ENCODE peak calls at places on chromosomes 12 and 14, in ten cellular contexts. I is ACHN; Z is skeletal muscle cell; Q is NCI-H1092 treated with DMSO at 0.1 percent for 48 hours; X is Kasumi-1; R is AG08396; P is T follicular helper cell; L is right atrium auricular region; V is Caki2; U is activated CD4-positive, CD25-positive, alpha-beta regulatory T cell treated with anti-CD3 and anti-CD28 coated beads, Interleukin-2, amount 50 U/mL, for 72 hours. W is an unnamed sample.
A peak's percentile ranks its signal among the peaks of the same experiment; 100 is the strongest.

GRCh38 chr12:122499991-122500684 is 594 bp downstream of the ZCCHC8 start:
- DNase-seq in X (peak; percentile 50), R (peak; percentile 56), P (peak; percentile 10), V (peak; percentile 71), U (no peak), L (peak; percentile 70), Q (peak; percentile 34), I (peak; percentile 77), Z (no peak), W (peak; percentile 84)

GRCh38 chr12:131095826-131096680 is 142.3 kb downstream of the ADGRD1 start:
- DNase-seq in L (no peak), R (no peak), X (no peak), Q (no peak), Z (no peak), U (no peak), P (no peak), V (no peak), I (no peak), W (peak; percentile 49)

GRCh38 chr12:16241346-16241745 is 36.1 kb downstream of the SLC15A5 start:
- DNase-seq in U (no peak), L (no peak), Z (no peak), V (no peak), X (no peak), R (no peak), P (no peak), Q (no peak), I (no peak), W (no peak)

GRCh38 chr12:132380646-132381045 is 51.3 kb upstream of the GALNT9 start:
- DNase-seq in L (no peak), Z (peak; percentile 3), Q (no peak), R (no peak), V (no peak), P (no peak), I (no peak), X (no peak), U (no peak), W (no peak)

GRCh38 chr12:132145334-132145733 is 1.1 kb downstream of the NOC4L start:
- DNase-seq in I (no peak), X (no peak), R (no peak), L (no peak), Q (no peak), Z (no peak), U (no peak), V (no peak), P (no peak), W (peak; percentile 69)

GRCh38 chr14:78970677-78971076 is 800.5 kb downstream of the NRXN3 start:
- DNase-seq in U (no peak), V (no peak), R (no peak), X (no peak), P (no peak), L (no peak), I (no peak), Z (no peak), Q (peak; percentile 97), W (no peak)

GRCh38 chr12:115194448-115194847 is 510.5 kb upstream of the TBX3 start:
- DNase-seq in V (no peak), Z (no peak), Q (no peak), L (no peak), I (no peak), U (no peak), R (no peak), X (no peak), P (no peak), W (no peak)

GRCh38 chr12:10717410-10717809 is 5.7 kb downstream of the YBX3 start:
- DNase-seq in V (peak; percentile 62), R (no peak), Q (no peak), Z (no peak), U (no peak), I (peak; percentile 50), X (no peak), P (no peak), L (no peak), W (no peak)

GRCh38 chr14:35398095-35398584 is 6.4 kb downstream of the NFKBIA start:
- DNase-seq in U (no peak), Q (no peak), Z (no peak), P (no peak), R (no peak), I (no peak), V (no peak), X (peak; percentile 36), L (peak; percentile 80), W (peak; percentile 54)

GRCh38 chr12:242496-242895 is 20.1 kb downstream of the SLC6A13 start:
- DNase-seq in L (peak; percentile 44), V (no peak), I (no peak), Q (no peak), X (no peak), U (no peak), P (no peak), R (no peak), Z (no peak), W (no peak)

GRCh38 chr12:127909031-127909430 is 357.9 kb upstream of the TMEM132C start:
- DNase-seq in R (no peak), U (no peak), X (no peak), L (no peak), V (no peak), P (no peak), Z (no peak), I (no peak), Q (no peak), W (no peak)

GRCh38 chr12:67647251-67647546 is 1.3 kb upstream of the DYRK2 start:
- DNase-seq in P (no peak), U (no peak), Q (no peak), I (no peak), R (no peak), Z (no peak), V (no peak), L (no peak), X (no peak), W (no peak)

GRCh38 chr12:70983692-70984091 is 63.2 kb upstream of the PTPRR start:
- DNase-seq in V (no peak), Q (no peak), U (no peak), L (no peak), X (no peak), P (no peak), I (no peak), Z (no peak), R (no peak), W (no peak)

GRCh38 chr14:62745496-62745895 is 299.8 kb downstream of the KCNH5 start:
- DNase-seq in Z (no peak), L (no peak), I (no peak), P (no peak), V (no peak), U (no peak), R (no peak), X (no peak), Q (no peak), W (no peak)

GRCh38 chr12:46977976-46978375 is 101.4 kb upstream of the PCED1B start:
- DNase-seq in Q (no peak), R (no peak), V (no peak), I (no peak), L (no peak), P (no peak), Z (no peak), U (no peak), X (no peak), W (no peak)

GRCh38 chr12:202081-202731 is 11.8 kb downstream of the SLC6A12 start:
- DNase-seq in U (no peak), X (no peak), Q (peak; percentile 86), I (no peak), R (no peak), V (no peak), Z (no peak), P (no peak), L (no peak), W (no peak)

GRCh38 chr14:86574778-86575129 is 1044.8 kb downstream of the FLRT2 start:
- DNase-seq in U (no peak), Q (no peak), P (no peak), X (no peak), V (no peak), I (no peak), L (no peak), R (no peak), Z (no peak), W (no peak)

GRCh38 chr12:52321433-52321832 is 235 bp upstream of the KRT83 start:
- DNase-seq in Q (peak; percentile 91), L (no peak), P (no peak), I (no peak), U (no peak), V (no peak), R (no peak), Z (no peak), X (no peak), W (peak; percentile 31)

GRCh38 chr12:108313609-108314331 is 25.3 kb downstream of the CMKLR1 start:
- DNase-seq in Q (no peak), V (no peak), X (no peak), I (no peak), R (no peak), U (no peak), L (no peak), Z (no peak), P (no peak), W (peak; percentile 81)

GRCh38 chr14:74510211-74510931 is 16.8 kb downstream of the ISCA2 start:
- DNase-seq in L (no peak), P (no peak), U (no peak), R (no peak), V (no peak), Z (peak; percentile 56), Q (no peak), X (no peak), I (no peak), W (peak; percentile 76)

GRCh38 chr14:56490379-56490778 is 89.2 kb upstream of the TMEM260 start:
- DNase-seq in L (no peak), Q (peak; percentile 55), U (no peak), I (peak; percentile 34), X (peak; percentile 45), P (no peak), Z (no peak), R (no peak), V (no peak), W (no peak)

GRCh38 chr12:64566882-64567517 is 43.3 kb upstream of the RASSF3 start:
- DNase-seq in Q (no peak), R (no peak), X (peak; percentile 15), V (no peak), Z (peak; percentile 9), U (no peak), L (no peak), P (no peak), I (no peak), W (no peak)

W was measured in posterior vena cava.